ENCODE peak calls at places on chromosomes 13 and 19, in eight cellular contexts. A, Y, X, U, J, F, C and B are unnamed samples.

GRCh38 chr13:28320884-28321574 is 173.9 kb downstream of the FLT1 start:
- DNase-seq in A (no peak), Y (no peak), X (no peak), U (no peak), J (no peak), F (peak), C (no peak), B (no peak)

GRCh38 chr13:114313061-114313860 is 1.0 kb upstream of the CHAMP1 start:
- DNase-seq in A (no peak), Y (no peak), X (no peak), U (no peak), J (no peak), F (no peak), C (peak), B (no peak)

GRCh38 chr19:6271721-6272410 is 7.9 kb downstream of the MLLT1 start:
- DNase-seq in A (peak), Y (peak), X (no peak), U (peak), J (no peak), F (no peak), C (no peak), B (peak)

GRCh38 chr13:27917121-27917947 is 2.5 kb upstream of the PDX1 start:
- DNase-seq in A (peak), Y (no peak), X (no peak), U (no peak), J (no peak), F (no peak), C (no peak), B (peak)

GRCh38 chr13:106241974-106242373 is 293.5 kb downstream of the EFNB2 start:
- DNase-seq in A (no peak), Y (no peak), X (no peak), U (no peak), J (no peak), F (no peak), C (no peak), B (no peak)

GRCh38 chr13:30037306-30037705 is 186.9 kb upstream of the UBL3 start:
- DNase-seq in A (peak), Y (no peak), X (no peak), U (no peak), J (peak), F (no peak), C (no peak), B (no peak)

GRCh38 chr13:100725472-100725871 is 50.9 kb upstream of the TMTC4 start:
- DNase-seq in A (no peak), Y (no peak), X (no peak), U (no peak), J (no peak), F (no peak), C (no peak), B (peak)

GRCh38 chr19:41442473-41443360 is at the start of gene ERICH4:
- DNase-seq in A (no peak), Y (no peak), X (no peak), U (no peak), J (no peak), F (no peak), C (no peak), B (no peak)

GRCh38 chr13:113808058-113808834 is 49.2 kb downstream of the TMEM255B start:
- DNase-seq in A (no peak), Y (no peak), X (no peak), U (no peak), J (no peak), F (no peak), C (no peak), B (no peak)

GRCh38 chr19:51111606-51112005 is 3.4 kb upstream of the CTU1 start:
- DNase-seq in A (no peak), Y (no peak), X (no peak), U (no peak), J (no peak), F (no peak), C (no peak), B (no peak)

GRCh38 chr19:41706741-41707501 is 1.5 kb upstream of the CEACAM5 start:
- DNase-seq in A (peak), Y (no peak), X (peak), U (peak), J (peak), F (peak), C (peak), B (peak)

GRCh38 chr19:2335848-2336247 is 7.4 kb downstream of the SPPL2B start:
- DNase-seq in A (no peak), Y (no peak), X (no peak), U (no peak), J (no peak), F (no peak), C (no peak), B (no peak)

GRCh38 chr19:10294368-10294697 is 4.6 kb downstream of the ICAM5 start:
- DNase-seq in A (peak), Y (no peak), X (no peak), U (no peak), J (peak), F (peak), C (no peak), B (no peak)

GRCh38 chr19:18493440-18494266 is 28.2 kb downstream of the ELL start:
- DNase-seq in A (no peak), Y (no peak), X (no peak), U (no peak), J (no peak), F (no peak), C (no peak), B (no peak)

GRCh38 chr19:6916952-6917351 is 29.6 kb downstream of the ADGRE1 start:
- DNase-seq in A (no peak), Y (no peak), X (no peak), U (no peak), J (no peak), F (no peak), C (no peak), B (no peak)

GRCh38 chr19:46839752-46840151 is 10.9 kb downstream of the AP2S1 start:
- DNase-seq in A (no peak), Y (no peak), X (no peak), U (no peak), J (no peak), F (no peak), C (no peak), B (no peak)

GRCh38 chr19:51931921-51932320 is 4.6 kb downstream of the ZNF613 start:
- DNase-seq in A (no peak), Y (no peak), X (no peak), U (no peak), J (no peak), F (no peak), C (no peak), B (no peak)

GRCh38 chr13:109784590-109785140 is 1.7 kb downstream of the IRS2 start:
- DNase-seq in A (peak), Y (peak), X (no peak), U (no peak), J (peak), F (peak), C (peak), B (peak)

GRCh38 chr13:43054803-43055802 is 31.7 kb downstream of the DNAJC15 start:
- DNase-seq in A (peak), Y (peak), X (peak), U (no peak), J (peak), F (no peak), C (no peak), B (no peak)

GRCh38 chr19:294819-295686 is 3.9 kb upstream of the PLPP2 start:
- DNase-seq in A (peak), Y (peak), X (no peak), U (no peak), J (peak), F (no peak), C (peak), B (peak)